ENCODE peak calls at places on chromosomes 16 and 17, in seven cellular contexts. One of them, this sample, is unnamed.

GRCh38 chr16:13171313-13171712 is 269.9 kb downstream of the SHISA9 start:
- DNase-seq in stimulated activated CD4-positive, alpha-beta T cell treated with anti-CD3 and anti-CD28 coated beads, Interleukin-4, amount 100 ng/mL, for 4 hours: no peak
- DNase-seq in RCC 7860: no peak
- DNase-seq in cardiac muscle cell: no peak
- DNase-seq in astrocyte of the spinal cord: no peak
- DNase-seq in pulmonary artery endothelial cell: no peak
- DNase-seq in GM04503: no peak
- DNase-seq in this sample: no peak

GRCh38 chr16:81443688-81444447 is 740 bp upstream of the CMIP start:
- DNase-seq in RCC 7860: no peak
- DNase-seq in stimulated activated CD4-positive, alpha-beta T cell treated with anti-CD3 and anti-CD28 coated beads, Interleukin-4, amount 100 ng/mL, for 4 hours: no peak
- DNase-seq in astrocyte of the spinal cord: no peak
- DNase-seq in cardiac muscle cell: no peak
- DNase-seq in GM04503: no peak
- DNase-seq in pulmonary artery endothelial cell: no peak
- DNase-seq in this sample: no peak

GRCh38 chr16:53091508-53092211 is 36.9 kb downstream of the CHD9 start:
- DNase-seq in astrocyte of the spinal cord: peak
- DNase-seq in pulmonary artery endothelial cell: no peak
- DNase-seq in GM04503: peak
- DNase-seq in cardiac muscle cell: peak
- DNase-seq in stimulated activated CD4-positive, alpha-beta T cell treated with anti-CD3 and anti-CD28 coated beads, Interleukin-4, amount 100 ng/mL, for 4 hours: no peak
- DNase-seq in RCC 7860: no peak
- DNase-seq in this sample: no peak

GRCh38 chr17:72135546-72136325 is 14.9 kb downstream of the SOX9 start:
- DNase-seq in cardiac muscle cell: no peak
- DNase-seq in GM04503: no peak
- DNase-seq in RCC 7860: no peak
- DNase-seq in pulmonary artery endothelial cell: no peak
- DNase-seq in stimulated activated CD4-positive, alpha-beta T cell treated with anti-CD3 and anti-CD28 coated beads, Interleukin-4, amount 100 ng/mL, for 4 hours: no peak
- DNase-seq in astrocyte of the spinal cord: no peak
- DNase-seq in this sample: no peak

GRCh38 chr16:68062910-68063393 is 22.2 kb upstream of the NFATC3 start:
- DNase-seq in GM04503: no peak
- DNase-seq in stimulated activated CD4-positive, alpha-beta T cell treated with anti-CD3 and anti-CD28 coated beads, Interleukin-4, amount 100 ng/mL, for 4 hours: no peak
- DNase-seq in cardiac muscle cell: no peak
- DNase-seq in pulmonary artery endothelial cell: no peak
- DNase-seq in RCC 7860: no peak
- DNase-seq in astrocyte of the spinal cord: no peak
- DNase-seq in this sample: no peak

GRCh38 chr16:89049484-89050118 is 44.1 kb upstream of the ACSF3 start:
- DNase-seq in pulmonary artery endothelial cell: no peak
- DNase-seq in astrocyte of the spinal cord: no peak
- DNase-seq in GM04503: no peak
- DNase-seq in RCC 7860: no peak
- DNase-seq in stimulated activated CD4-positive, alpha-beta T cell treated with anti-CD3 and anti-CD28 coated beads, Interleukin-4, amount 100 ng/mL, for 4 hours: no peak
- DNase-seq in cardiac muscle cell: no peak
- DNase-seq in this sample: no peak

GRCh38 chr16:1152123-1152638 is 725 bp upstream of the CACNA1H start:
- DNase-seq in stimulated activated CD4-positive, alpha-beta T cell treated with anti-CD3 and anti-CD28 coated beads, Interleukin-4, amount 100 ng/mL, for 4 hours: peak
- DNase-seq in GM04503: no peak
- DNase-seq in cardiac muscle cell: peak
- DNase-seq in pulmonary artery endothelial cell: no peak
- DNase-seq in astrocyte of the spinal cord: no peak
- DNase-seq in RCC 7860: no peak
- DNase-seq in this sample: no peak

GRCh38 chr16:65574311-65574966 is 452.6 kb upstream of the CDH11 start:
- DNase-seq in GM04503: no peak
- DNase-seq in cardiac muscle cell: no peak
- DNase-seq in pulmonary artery endothelial cell: no peak
- DNase-seq in RCC 7860: no peak
- DNase-seq in stimulated activated CD4-positive, alpha-beta T cell treated with anti-CD3 and anti-CD28 coated beads, Interleukin-4, amount 100 ng/mL, for 4 hours: no peak
- DNase-seq in astrocyte of the spinal cord: no peak
- DNase-seq in this sample: no peak

GRCh38 chr16:22874394-22874793 is 60.4 kb downstream of the HS3ST2 start:
- DNase-seq in GM04503: no peak
- DNase-seq in cardiac muscle cell: no peak
- DNase-seq in pulmonary artery endothelial cell: no peak
- DNase-seq in astrocyte of the spinal cord: no peak
- DNase-seq in RCC 7860: no peak
- DNase-seq in stimulated activated CD4-positive, alpha-beta T cell treated with anti-CD3 and anti-CD28 coated beads, Interleukin-4, amount 100 ng/mL, for 4 hours: no peak
- DNase-seq in this sample: no peak

GRCh38 chr16:29680180-29680598 is 1.2 kb downstream of the QPRT start:
- DNase-seq in astrocyte of the spinal cord: no peak
- DNase-seq in RCC 7860: peak
- DNase-seq in GM04503: no peak
- DNase-seq in cardiac muscle cell: no peak
- DNase-seq in stimulated activated CD4-positive, alpha-beta T cell treated with anti-CD3 and anti-CD28 coated beads, Interleukin-4, amount 100 ng/mL, for 4 hours: no peak
- DNase-seq in pulmonary artery endothelial cell: no peak
- DNase-seq in this sample: no peak